ENCODE peak calls at places on chromosomes 12 and 14, in five cellular contexts. One of them, this sample, is unnamed.

GRCh38 chr14:31420013-31420318 is 384 bp downstream of the HEATR5A start:
- DNase-seq in breast epithelium: peak; percentile 56
- DNase-seq in sigmoid colon: peak; percentile 71
- DNase-seq in stomach: peak; percentile 84
- DNase-seq in transverse colon: peak; percentile 84
- DNase-seq in this sample: no peak

GRCh38 chr14:60254176-60254575 is 5.2 kb downstream of the PPM1A start:
- DNase-seq in breast epithelium: no peak
- DNase-seq in stomach: no peak
- DNase-seq in transverse colon: peak; percentile 31
- DNase-seq in sigmoid colon: no peak
- DNase-seq in this sample: no peak

GRCh38 chr14:81453166-81453766 is 53.1 kb upstream of the STON2 start:
- DNase-seq in stomach: peak; percentile 63
- DNase-seq in transverse colon: peak; percentile 62
- DNase-seq in sigmoid colon: peak; percentile 71
- DNase-seq in breast epithelium: no peak
- DNase-seq in this sample: no peak

GRCh38 chr12:103880299-103881142 is 39.5 kb upstream of the NT5DC3 start:
- DNase-seq in breast epithelium: no peak
- DNase-seq in sigmoid colon: no peak
- DNase-seq in transverse colon: no peak
- DNase-seq in stomach: no peak
- DNase-seq in this sample: no peak

GRCh38 chr14:87160964-87161363 is 832.0 kb downstream of the GALC start:
- DNase-seq in stomach: no peak
- DNase-seq in sigmoid colon: no peak
- DNase-seq in transverse colon: no peak
- DNase-seq in breast epithelium: no peak
- DNase-seq in this sample: no peak

GRCh38 chr14:96168581-96168980 is 36.1 kb upstream of the BDKRB2 start:
- DNase-seq in sigmoid colon: peak; percentile 36
- DNase-seq in transverse colon: no peak
- DNase-seq in breast epithelium: no peak
- DNase-seq in stomach: no peak
- DNase-seq in this sample: no peak

GRCh38 chr12:119236372-119236771 is 57.6 kb downstream of the HSPB8 start:
- DNase-seq in breast epithelium: no peak
- DNase-seq in stomach: no peak
- DNase-seq in transverse colon: no peak
- DNase-seq in sigmoid colon: no peak
- DNase-seq in this sample: no peak

GRCh38 chr14:61262082-61262481 is 19.1 kb downstream of the TMEM30B start:
- DNase-seq in transverse colon: no peak
- DNase-seq in breast epithelium: no peak
- DNase-seq in stomach: no peak
- DNase-seq in sigmoid colon: no peak
- DNase-seq in this sample: no peak

GRCh38 chr14:23437142-23438129 is 2.0 kb upstream of the MYH7 start:
- DNase-seq in sigmoid colon: no peak
- DNase-seq in transverse colon: no peak
- DNase-seq in breast epithelium: peak; percentile 12
- DNase-seq in stomach: no peak
- DNase-seq in this sample: no peak

GRCh38 chr14:103332143-103332919 is 1.7 kb upstream of the EIF5 start:
- DNase-seq in transverse colon: no peak
- DNase-seq in sigmoid colon: no peak
- DNase-seq in stomach: no peak
- DNase-seq in breast epithelium: no peak
- DNase-seq in this sample: no peak
- H3K4me3 ChIP-seq in transverse colon: no peak overlapping the region
- H3K4me3 ChIP-seq in sigmoid colon: no peak overlapping the region
- H3K4me3 ChIP-seq in stomach: no peak overlapping the region
- H3K4me3 ChIP-seq in breast epithelium: peak overlapping the region; percentile 91
- H3K4me3 ChIP-seq in this sample: no peak overlapping the region

GRCh38 chr12:6559500-6559899 is 3.7 kb upstream of the IFFO1 start:
- DNase-seq in sigmoid colon: no peak
- DNase-seq in stomach: no peak
- DNase-seq in transverse colon: no peak
- DNase-seq in breast epithelium: no peak
- DNase-seq in this sample: no peak

GRCh38 chr12:6567112-6567680 is 895 bp downstream of the NOP2 start:
- DNase-seq in sigmoid colon: no peak
- DNase-seq in breast epithelium: no peak
- DNase-seq in transverse colon: no peak
- DNase-seq in stomach: no peak
- DNase-seq in this sample: no peak

GRCh38 chr12:6562881-6563280 is 5.2 kb downstream of the NOP2 start:
- DNase-seq in stomach: no peak
- DNase-seq in breast epithelium: no peak
- DNase-seq in sigmoid colon: no peak
- DNase-seq in transverse colon: no peak
- DNase-seq in this sample: no peak

GRCh38 chr12:6560501-6561205 is 4.8 kb upstream of the IFFO1 start:
- DNase-seq in sigmoid colon: no peak
- DNase-seq in breast epithelium: no peak
- DNase-seq in transverse colon: no peak
- DNase-seq in stomach: no peak
- DNase-seq in this sample: no peak

GRCh38 chr12:6563448-6564050 is 4.5 kb downstream of the NOP2 start:
- DNase-seq in breast epithelium: no peak
- DNase-seq in stomach: peak; percentile 65
- DNase-seq in sigmoid colon: no peak
- DNase-seq in transverse colon: peak; percentile 72
- DNase-seq in this sample: no peak
- TF ChIP-seq POLR2AphosphoS5 in breast epithelium: no peak
- TF ChIP-seq POLR2AphosphoS5 in stomach: no peak
- TF ChIP-seq POLR2AphosphoS5 in sigmoid colon: no peak
- TF ChIP-seq POLR2AphosphoS5 in transverse colon: no peak
- TF ChIP-seq POLR2AphosphoS5 in this sample: no peak

DNA sequence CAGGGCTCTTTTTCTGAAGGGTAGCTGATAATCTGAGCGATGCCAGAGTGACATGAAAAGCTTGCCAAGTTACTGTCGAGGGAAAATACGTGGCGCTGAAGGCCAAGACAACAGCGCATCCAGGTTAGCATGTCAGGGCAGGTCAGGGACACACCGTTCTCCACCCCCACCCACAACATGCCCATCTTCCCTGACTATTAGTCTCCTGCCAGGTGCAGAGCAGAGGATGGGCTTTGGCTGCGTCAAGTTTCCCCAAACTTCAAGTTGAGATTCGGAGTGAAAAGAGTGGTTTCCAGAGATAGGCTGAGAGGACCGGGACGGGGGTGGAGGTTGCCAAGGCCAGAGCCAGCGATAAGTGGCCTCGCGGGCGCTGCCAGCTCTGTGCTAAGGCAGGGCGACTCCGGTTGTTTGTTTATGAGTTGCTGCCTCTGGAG is 1.7 kb downstream of the TRHDE start:
- DNase-seq in sigmoid colon: no peak
- DNase-seq in breast epithelium: no peak
- DNase-seq in transverse colon: no peak
- DNase-seq in stomach: no peak
- DNase-seq in this sample: no peak
- H3K4me3 ChIP-seq in sigmoid colon: peak overlapping the region; percentile 58
- H3K4me3 ChIP-seq in breast epithelium: peak overlapping the region; percentile 69
- H3K4me3 ChIP-seq in transverse colon: no peak overlapping the region
- H3K4me3 ChIP-seq in stomach: peak overlapping the region; percentile 66
- H3K4me3 ChIP-seq in this sample: peak overlapping the region; percentile 52

GRCh38 chr12:57896437-57897201 is 44.7 kb upstream of the ATP23 start:
- DNase-seq in stomach: peak; percentile 61
- DNase-seq in transverse colon: peak; percentile 79
- DNase-seq in sigmoid colon: peak; percentile 92
- DNase-seq in breast epithelium: peak; percentile 66
- DNase-seq in this sample: no peak
- TF ChIP-seq POLR2AphosphoS5 in stomach: peak; percentile 47
- TF ChIP-seq POLR2AphosphoS5 in transverse colon: peak; percentile 85
- TF ChIP-seq POLR2AphosphoS5 in sigmoid colon: peak; percentile 52
- TF ChIP-seq POLR2AphosphoS5 in breast epithelium: peak; percentile 62
- TF ChIP-seq POLR2AphosphoS5 in this sample: no peak

GRCh38 chr12:52950553-52950952 is 1.6 kb downstream of the KRT18 start:
- DNase-seq in transverse colon: no peak
- DNase-seq in sigmoid colon: no peak
- DNase-seq in breast epithelium: no peak
- DNase-seq in stomach: no peak
- DNase-seq in this sample: no peak

GRCh38 chr12:52952082-52952801 is 3.3 kb downstream of the KRT18 start:
- DNase-seq in stomach: peak; percentile 80
- DNase-seq in breast epithelium: peak; percentile 71
- DNase-seq in transverse colon: peak; percentile 70
- DNase-seq in sigmoid colon: no peak
- DNase-seq in this sample: peak; percentile 21

GRCh38 chr12:52951640-52952039 is 2.7 kb downstream of the KRT18 start:
- DNase-seq in sigmoid colon: no peak
- DNase-seq in transverse colon: no peak
- DNase-seq in breast epithelium: no peak
- DNase-seq in stomach: no peak
- DNase-seq in this sample: no peak

GRCh38 chr12:52949413-52950331 is 754 bp downstream of the KRT18 start:
- DNase-seq in transverse colon: peak; percentile 85
- DNase-seq in sigmoid colon: no peak
- DNase-seq in stomach: peak; percentile 81
- DNase-seq in breast epithelium: peak; percentile 82
- DNase-seq in this sample: peak; percentile 8

DNA sequence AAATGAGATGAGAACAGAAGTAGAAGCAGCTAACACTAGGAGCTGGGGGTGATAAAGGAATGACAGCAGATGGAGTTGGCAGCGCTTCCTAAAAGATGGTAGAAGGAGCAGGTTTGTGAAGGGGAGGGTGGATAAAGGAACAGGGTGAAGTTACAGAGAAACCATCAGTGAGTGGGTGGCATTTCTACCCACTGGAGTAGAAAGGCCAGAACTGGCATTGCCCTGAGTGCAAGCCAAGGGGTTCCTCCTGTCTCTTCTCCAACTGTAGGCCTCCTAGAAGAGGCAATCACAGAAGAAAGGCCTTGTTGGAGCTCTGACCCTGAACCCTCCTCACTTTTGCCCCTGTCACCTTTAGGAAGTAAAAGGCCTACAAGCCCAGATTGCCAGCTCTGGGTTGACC is 2.2 kb downstream of the KRT18 start:
- DNase-seq in transverse colon: no peak
- DNase-seq in sigmoid colon: no peak
- DNase-seq in breast epithelium: no peak
- DNase-seq in stomach: no peak
- DNase-seq in this sample: no peak
- H3K4me3 ChIP-seq in transverse colon: peak overlapping the region; percentile 53
- H3K4me3 ChIP-seq in sigmoid colon: no peak overlapping the region
- H3K4me3 ChIP-seq in breast epithelium: peak overlapping the region; percentile 70
- H3K4me3 ChIP-seq in stomach: peak overlapping the region; percentile 45
- H3K4me3 ChIP-seq in this sample: no peak overlapping the region

This sample was measured in HL-60.